ENCODE peak calls at places on chromosome 20, in ten cellular contexts. O is colonic mucosa, L is BJ, H is progenitor cell of endocrine pancreas, Z is prostate gland, K is PC-3, Q is Caco-2, F is brain microvascular endothelial cell, N is AG09319, G is lower leg skin. P is an unnamed sample.

GRCh38 chr20:15375836-15376235 is 1038.4 kb upstream of the FLRT3 start:
- DNase-seq in F (no peak), L (no peak), O (no peak), Q (no peak), H (no peak), K (no peak), N (no peak), Z (no peak), G (no peak), P (no peak)

GRCh38 chr20:47379433-47380150 is 23.1 kb upstream of the ZMYND8 start:
- DNase-seq in L (no peak), Z (no peak), H (no peak), K (no peak), Q (no peak), G (no peak), O (no peak), F (peak; percentile 96), N (no peak), P (no peak)

GRCh38 chr20:47680804-47681529 is 104.3 kb downstream of the SULF2 start:
- DNase-seq in N (no peak), H (no peak), Q (peak; percentile 58), K (peak; percentile 13), Z (no peak), G (no peak), L (no peak), O (no peak), F (peak; percentile 47), P (no peak)

GRCh38 chr20:46117704-46118467 is at the start of gene CD40:
- DNase-seq in H (peak; percentile 51), K (peak; percentile 63), F (peak; percentile 56), G (peak; percentile 81), N (peak; percentile 44), L (peak; percentile 14), Z (peak; percentile 77), O (peak; percentile 85), Q (no peak), P (no peak)

GRCh38 chr20:16476032-16476431 is 97.2 kb downstream of the KIF16B start:
- DNase-seq in K (peak; percentile 86), Q (peak; percentile 53), F (peak; percentile 19), L (peak; percentile 9), Z (peak; percentile 8), O (no peak), N (no peak), H (no peak), G (no peak), P (peak; percentile 39)

GRCh38 chr20:4443016-4443415 is 278.7 kb upstream of the PRND start:
- DNase-seq in K (peak; percentile 31), L (no peak), F (no peak), G (no peak), N (no peak), H (no peak), Z (no peak), Q (no peak), O (no peak), P (no peak)

GRCh38 chr20:54137115-54137514 is 36.7 kb downstream of the CYP24A1 start:
- DNase-seq in L (no peak), Z (no peak), K (no peak), Q (no peak), G (no peak), O (no peak), F (no peak), H (no peak), N (no peak), P (no peak)

GRCh38 chr20:57990396-57990987 is 238.0 kb downstream of the ANKRD60 start:
- DNase-seq in F (no peak), H (no peak), K (peak; percentile 41), G (no peak), Q (no peak), Z (no peak), O (no peak), L (peak; percentile 66), N (no peak), P (no peak)

GRCh38 chr20:34546751-34547181 is 11.8 kb upstream of the MAP1LC3A start:
- DNase-seq in G (no peak), K (no peak), F (no peak), N (no peak), L (no peak), H (no peak), Q (peak; percentile 42), O (peak; percentile 67), Z (no peak), P (no peak)

GRCh38 chr20:43752561-43753301 is 25.9 kb upstream of the GTSF1L start:
- DNase-seq in K (peak; percentile 91), H (no peak), N (peak; percentile 69), Q (no peak), F (peak; percentile 89), O (peak; percentile 28), G (peak; percentile 24), Z (no peak), L (peak; percentile 73), P (no peak)

GRCh38 chr20:46312075-46312944 is 4.0 kb upstream of the CDH22 start:
- DNase-seq in F (no peak), G (no peak), K (no peak), Q (peak; percentile 83), Z (no peak), L (no peak), H (peak; percentile 54), O (no peak), N (no peak), P (no peak)

GRCh38 chr20:16528078-16528477 is 45.2 kb downstream of the KIF16B start:
- DNase-seq in O (peak; percentile 85), Q (peak; percentile 54), Z (peak; percentile 75), F (peak; percentile 74), L (peak; percentile 27), N (peak; percentile 76), G (peak; percentile 46), K (peak; percentile 93), H (no peak), P (peak; percentile 53)

GRCh38 chr20:45044084-45044573 is 56.8 kb downstream of the KCNS1 start:
- DNase-seq in Q (peak; percentile 80), H (peak; percentile 13), L (no peak), Z (peak; percentile 21), G (no peak), K (peak; percentile 90), N (peak; percentile 70), O (peak; percentile 34), F (peak; percentile 60), P (peak; percentile 69)

GRCh38 chr20:31718952-31719643 is 3.6 kb downstream of the BCL2L1 start:
- DNase-seq in L (no peak), G (peak; percentile 68), O (peak; percentile 54), N (no peak), H (no peak), K (peak; percentile 87), Q (peak; percentile 93), F (no peak), Z (peak; percentile 83), P (peak; percentile 94)

GRCh38 chr20:44901972-44902371 is 7.9 kb upstream of the PABPC1L start:
- DNase-seq in G (no peak), Z (no peak), F (peak; percentile 46), Q (no peak), H (no peak), K (peak; percentile 30), O (no peak), L (no peak), N (no peak), P (no peak)

GRCh38 chr20:15359056-15359455 is 1021.6 kb upstream of the FLRT3 start:
- DNase-seq in L (no peak), N (no peak), K (peak; percentile 87), O (no peak), Z (no peak), H (no peak), Q (no peak), G (no peak), F (no peak), P (no peak)

GRCh38 chr20:10469599-10469998 is 34.5 kb downstream of the SLX4IP start:
- DNase-seq in K (peak; percentile 87), O (peak; percentile 44), F (peak; percentile 88), G (peak; percentile 68), Q (no peak), Z (peak; percentile 85), L (peak; percentile 55), H (no peak), N (peak; percentile 67), P (peak; percentile 99)
- TF ChIP-seq CTCF in K (peak; percentile 80), O (peak; percentile 48), F (peak; percentile 71), G (no peak), Q (peak; percentile 19), Z (peak; percentile 80), L (peak; percentile 65), H (peak; percentile 55), N (peak; percentile 72), P (peak; percentile 79)

DNA sequence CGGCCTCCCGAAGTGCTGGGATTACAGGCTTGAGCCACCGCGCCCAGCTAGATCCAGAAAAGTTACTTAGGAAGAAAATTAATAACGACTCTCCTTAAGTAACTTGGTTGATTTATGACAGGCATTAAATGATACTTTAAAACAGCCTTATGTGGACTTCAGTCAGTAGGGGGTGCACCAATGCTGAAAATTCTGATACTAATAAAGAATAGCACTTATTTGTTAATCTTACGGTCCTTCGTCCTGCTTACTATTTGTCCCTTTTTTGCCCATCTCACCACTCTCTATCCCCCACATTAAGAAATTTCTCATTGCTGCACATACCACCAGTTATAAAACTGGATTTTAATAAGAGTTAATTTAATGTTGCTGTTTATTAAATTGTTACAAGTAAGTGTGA is 12.7 kb upstream of the PRELID3B start:
- DNase-seq in O (no peak), L (no peak), K (peak; percentile 74), Q (no peak), N (no peak), H (no peak), G (no peak), Z (no peak), F (no peak), P (no peak)
- TF ChIP-seq CTCF in O (no peak), L (peak; percentile 42), K (peak; percentile 80), Q (peak; percentile 35), N (peak; percentile 36), H (no peak), G (no peak), Z (peak; percentile 47), F (peak; percentile 36), P (peak; percentile 50)

DNA sequence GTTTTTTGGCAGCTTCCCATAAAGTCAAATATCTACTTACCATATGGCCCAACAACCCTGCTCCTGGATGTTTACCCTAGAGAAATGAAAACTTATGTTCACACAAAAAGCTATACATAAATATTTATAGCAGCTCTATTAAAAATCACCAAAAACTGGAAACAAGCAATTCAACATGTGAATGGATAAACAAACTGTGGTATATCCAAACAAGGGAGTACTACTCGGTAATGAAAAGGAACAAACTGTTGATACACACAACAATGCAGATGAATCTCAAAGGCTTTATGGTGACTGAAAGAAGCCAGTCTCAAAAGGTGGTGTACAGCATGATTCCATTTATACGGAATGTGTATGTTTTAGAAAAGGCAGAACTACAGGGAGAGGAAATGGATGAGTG is 48.4 kb downstream of the PREX1 start:
- DNase-seq in G (no peak), L (no peak), F (no peak), Q (no peak), Z (no peak), O (no peak), K (no peak), H (no peak), N (no peak), P (no peak)
- TF ChIP-seq CTCF in G (no peak), L (no peak), F (no peak), Q (no peak), Z (no peak), O (no peak), K (no peak), H (no peak), N (no peak), P (no peak)

DNA sequence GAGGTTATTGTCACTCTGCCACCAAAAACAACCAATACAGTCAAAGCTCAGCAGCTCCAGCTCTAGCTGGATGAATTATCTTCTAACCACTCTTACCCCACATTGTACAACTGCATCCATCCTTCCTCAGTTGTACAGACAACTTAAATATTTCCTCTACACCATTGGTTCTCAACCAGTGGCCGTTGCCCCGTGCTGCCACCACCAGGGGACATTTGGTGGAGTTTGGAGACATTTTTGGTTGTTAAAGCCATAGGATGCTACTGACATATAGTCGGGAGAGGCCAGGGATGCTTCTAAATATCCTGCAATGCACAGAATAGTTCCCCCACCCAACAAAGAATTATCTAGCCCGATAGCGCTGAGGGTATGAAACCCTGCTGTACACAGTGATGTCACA is 59.3 kb downstream of the SHLD1 start:
- DNase-seq in F (no peak), O (no peak), G (no peak), L (no peak), K (peak; percentile 12), H (no peak), Q (no peak), Z (no peak), N (no peak), P (no peak)
- TF ChIP-seq CTCF in F (no peak), O (no peak), G (no peak), L (no peak), K (peak; percentile 59), H (no peak), Q (no peak), Z (no peak), N (no peak), P (no peak)

P was measured in LNCaP clone FGC.